ENCODE peak calls at places on chromosomes 12 and 14, in five cellular contexts. One of them, this sample, is unnamed.

GRCh38 chr14:49673586-49673985 is 14.4 kb downstream of the POLE2 start:
- DNase-seq in astrocyte of the spinal cord: no peak
- DNase-seq in uterus: no peak
- DNase-seq in memory B cell: no peak
- DNase-seq in WTC11: no peak
- DNase-seq in this sample: no peak

GRCh38 chr12:6067152-6067916 is 57.1 kb downstream of the VWF start:
- DNase-seq in astrocyte of the spinal cord: no peak
- DNase-seq in memory B cell: no peak
- DNase-seq in WTC11: peak; percentile 75
- DNase-seq in uterus: peak; percentile 37
- DNase-seq in this sample: peak; percentile 72

GRCh38 chr12:68641138-68641537 is 30.4 kb downstream of the RAP1B start:
- DNase-seq in uterus: no peak
- DNase-seq in memory B cell: no peak
- DNase-seq in astrocyte of the spinal cord: no peak
- DNase-seq in WTC11: no peak
- DNase-seq in this sample: no peak

GRCh38 chr14:58731465-58732330 is 93.9 kb downstream of the DACT1 start:
- DNase-seq in astrocyte of the spinal cord: peak; percentile 99
- DNase-seq in uterus: no peak
- DNase-seq in memory B cell: no peak
- DNase-seq in WTC11: no peak
- DNase-seq in this sample: no peak

GRCh38 chr12:44672042-44672441 is 204.1 kb downstream of the NELL2 start:
- DNase-seq in WTC11: no peak
- DNase-seq in astrocyte of the spinal cord: no peak
- DNase-seq in memory B cell: no peak
- DNase-seq in uterus: no peak
- DNase-seq in this sample: no peak

GRCh38 chr12:1360812-1361211 is 233.6 kb downstream of the FBXL14 start:
- DNase-seq in astrocyte of the spinal cord: peak; percentile 67
- DNase-seq in uterus: no peak
- DNase-seq in WTC11: no peak
- DNase-seq in memory B cell: no peak
- DNase-seq in this sample: no peak

GRCh38 chr14:51394804-51395203 is 154.8 kb downstream of the TMX1 start:
- DNase-seq in WTC11: no peak
- DNase-seq in memory B cell: no peak
- DNase-seq in astrocyte of the spinal cord: no peak
- DNase-seq in uterus: no peak
- DNase-seq in this sample: no peak

GRCh38 chr12:32240833-32241232 is 134.2 kb downstream of the BICD1 start:
- DNase-seq in astrocyte of the spinal cord: peak; percentile 54
- DNase-seq in WTC11: no peak
- DNase-seq in uterus: no peak
- DNase-seq in memory B cell: no peak
- DNase-seq in this sample: no peak

This sample was measured in neural progenitor cell.